ENCODE peak calls at places on chromosomes 12 and 14, in six cellular contexts. One of them, this sample, is unnamed.

GRCh38 chr12:123131879-123132402 is 18.9 kb downstream of the PITPNM2 start:
- DNase-seq in fibroblast of mammary gland: no peak
- DNase-seq in fibroblast of pulmonary artery: no peak
- DNase-seq in NB4: no peak
- DNase-seq in body of pancreas: no peak
- DNase-seq in fibroblast of lung: no peak
- DNase-seq in this sample: no peak

GRCh38 chr12:95918194-95918993 is 24.0 kb downstream of the CCDC38 start:
- DNase-seq in fibroblast of mammary gland: peak
- DNase-seq in fibroblast of pulmonary artery: peak
- DNase-seq in NB4: peak
- DNase-seq in body of pancreas: peak
- DNase-seq in fibroblast of lung: peak
- DNase-seq in this sample: peak

GRCh38 chr12:12563529-12563928 is 866 bp upstream of the DUSP16 start:
- DNase-seq in fibroblast of mammary gland: peak
- DNase-seq in fibroblast of pulmonary artery: peak
- DNase-seq in NB4: no peak
- DNase-seq in body of pancreas: no peak
- DNase-seq in fibroblast of lung: no peak
- DNase-seq in this sample: peak

GRCh38 chr12:95789126-95790024 is 1.2 kb downstream of the NTN4 start:
- DNase-seq in fibroblast of mammary gland: no peak
- DNase-seq in fibroblast of pulmonary artery: no peak
- DNase-seq in NB4: no peak
- DNase-seq in body of pancreas: peak
- DNase-seq in fibroblast of lung: no peak
- DNase-seq in this sample: no peak

GRCh38 chr12:122949405-122949804 is 16.9 kb downstream of the ABCB9 start:
- DNase-seq in fibroblast of mammary gland: no peak
- DNase-seq in fibroblast of pulmonary artery: no peak
- DNase-seq in NB4: no peak
- DNase-seq in body of pancreas: no peak
- DNase-seq in fibroblast of lung: no peak
- DNase-seq in this sample: no peak

GRCh38 chr14:99196310-99196650 is 75.7 kb downstream of the BCL11B start:
- DNase-seq in fibroblast of mammary gland: no peak
- DNase-seq in fibroblast of pulmonary artery: no peak
- DNase-seq in NB4: no peak
- DNase-seq in body of pancreas: no peak
- DNase-seq in fibroblast of lung: no peak
- DNase-seq in this sample: no peak

GRCh38 chr12:4562034-4562657 is at the start of gene DYRK4:
- DNase-seq in fibroblast of mammary gland: peak
- DNase-seq in fibroblast of pulmonary artery: peak
- DNase-seq in NB4: no peak
- DNase-seq in body of pancreas: peak
- DNase-seq in fibroblast of lung: peak
- DNase-seq in this sample: peak

GRCh38 chr12:125081427-125081826 is 16.2 kb downstream of the AACS start:
- DNase-seq in fibroblast of mammary gland: no peak
- DNase-seq in fibroblast of pulmonary artery: no peak
- DNase-seq in NB4: no peak
- DNase-seq in body of pancreas: no peak
- DNase-seq in fibroblast of lung: no peak
- DNase-seq in this sample: no peak

GRCh38 chr12:106386836-106387555 is 29.4 kb downstream of the POLR3B start:
- DNase-seq in fibroblast of mammary gland: peak
- DNase-seq in fibroblast of pulmonary artery: peak
- DNase-seq in NB4: no peak
- DNase-seq in body of pancreas: no peak
- DNase-seq in fibroblast of lung: no peak
- DNase-seq in this sample: peak

GRCh38 chr12:85996280-85996679 is 122.2 kb downstream of the NTS start:
- DNase-seq in fibroblast of mammary gland: no peak
- DNase-seq in fibroblast of pulmonary artery: peak
- DNase-seq in NB4: no peak
- DNase-seq in body of pancreas: no peak
- DNase-seq in fibroblast of lung: peak
- DNase-seq in this sample: peak

GRCh38 chr14:23383041-23383440 is 6.2 kb downstream of the CMTM5 start:
- DNase-seq in fibroblast of mammary gland: no peak
- DNase-seq in fibroblast of pulmonary artery: no peak
- DNase-seq in NB4: no peak
- DNase-seq in body of pancreas: no peak
- DNase-seq in fibroblast of lung: no peak
- DNase-seq in this sample: no peak

GRCh38 chr14:99730876-99731351 is 46.8 kb downstream of the CYP46A1 start:
- DNase-seq in fibroblast of mammary gland: no peak
- DNase-seq in fibroblast of pulmonary artery: no peak
- DNase-seq in NB4: no peak
- DNase-seq in body of pancreas: peak
- DNase-seq in fibroblast of lung: no peak
- DNase-seq in this sample: no peak

GRCh38 chr12:106300761-106301160 is 1.8 kb upstream of the TCP11L2 start:
- DNase-seq in fibroblast of mammary gland: no peak
- DNase-seq in fibroblast of pulmonary artery: no peak
- DNase-seq in NB4: no peak
- DNase-seq in body of pancreas: no peak
- DNase-seq in fibroblast of lung: no peak
- DNase-seq in this sample: no peak

GRCh38 chr12:124538194-124539082 is 29.0 kb downstream of the NCOR2 start:
- DNase-seq in fibroblast of mammary gland: no peak
- DNase-seq in fibroblast of pulmonary artery: no peak
- DNase-seq in NB4: peak
- DNase-seq in body of pancreas: no peak
- DNase-seq in fibroblast of lung: no peak
- DNase-seq in this sample: peak

GRCh38 chr12:6582196-6582595 is 14.1 kb upstream of the NOP2 start:
- DNase-seq in fibroblast of mammary gland: no peak
- DNase-seq in fibroblast of pulmonary artery: no peak
- DNase-seq in NB4: peak
- DNase-seq in body of pancreas: no peak
- DNase-seq in fibroblast of lung: no peak
- DNase-seq in this sample: no peak

GRCh38 chr12:106416273-106416672 is 58.7 kb downstream of the POLR3B start:
- DNase-seq in fibroblast of mammary gland: no peak
- DNase-seq in fibroblast of pulmonary artery: peak
- DNase-seq in NB4: no peak
- DNase-seq in body of pancreas: no peak
- DNase-seq in fibroblast of lung: no peak
- DNase-seq in this sample: no peak

GRCh38 chr12:47904647-47905312 is at the start of gene VDR:
- DNase-seq in fibroblast of mammary gland: peak
- DNase-seq in fibroblast of pulmonary artery: peak
- DNase-seq in NB4: peak
- DNase-seq in body of pancreas: peak
- DNase-seq in fibroblast of lung: peak
- DNase-seq in this sample: peak

GRCh38 chr12:82867782-82868505 is 181.2 kb downstream of the TMTC2 start:
- DNase-seq in fibroblast of mammary gland: no peak
- DNase-seq in fibroblast of pulmonary artery: no peak
- DNase-seq in NB4: no peak
- DNase-seq in body of pancreas: no peak
- DNase-seq in fibroblast of lung: no peak
- DNase-seq in this sample: no peak

GRCh38 chr12:113604666-113605065 is 133.0 kb upstream of the LHX5 start:
- DNase-seq in fibroblast of mammary gland: no peak
- DNase-seq in fibroblast of pulmonary artery: no peak
- DNase-seq in NB4: no peak
- DNase-seq in body of pancreas: no peak
- DNase-seq in fibroblast of lung: no peak
- DNase-seq in this sample: no peak

GRCh38 chr12:19398376-19399363 is 40.6 kb upstream of the AEBP2 start:
- DNase-seq in fibroblast of mammary gland: peak
- DNase-seq in fibroblast of pulmonary artery: peak
- DNase-seq in NB4: no peak
- DNase-seq in body of pancreas: no peak
- DNase-seq in fibroblast of lung: peak
- DNase-seq in this sample: no peak

GRCh38 chr14:58301416-58301815 is 3.1 kb downstream of the ARID4A start:
- DNase-seq in fibroblast of mammary gland: no peak
- DNase-seq in fibroblast of pulmonary artery: no peak
- DNase-seq in NB4: no peak
- DNase-seq in body of pancreas: no peak
- DNase-seq in fibroblast of lung: no peak
- DNase-seq in this sample: no peak

GRCh38 chr12:127182018-127182417 is 1085.0 kb upstream of the TMEM132C start:
- DNase-seq in fibroblast of mammary gland: no peak
- DNase-seq in fibroblast of pulmonary artery: no peak
- DNase-seq in NB4: no peak
- DNase-seq in body of pancreas: no peak
- DNase-seq in fibroblast of lung: no peak
- DNase-seq in this sample: no peak
- TF ChIP-seq CTCF in fibroblast of mammary gland: no peak
- TF ChIP-seq CTCF in fibroblast of pulmonary artery: no peak
- TF ChIP-seq CTCF in NB4: no peak
- TF ChIP-seq CTCF in body of pancreas: no peak
- TF ChIP-seq CTCF in fibroblast of lung: no peak
- TF ChIP-seq CTCF in this sample: no peak

GRCh38 chr14:102817318-102817717 is 40.1 kb downstream of the TRAF3 start:
- DNase-seq in fibroblast of mammary gland: no peak
- DNase-seq in fibroblast of pulmonary artery: no peak
- DNase-seq in NB4: no peak
- DNase-seq in body of pancreas: no peak
- DNase-seq in fibroblast of lung: no peak
- DNase-seq in this sample: no peak

GRCh38 chr14:102817942-102818940 is 41.0 kb downstream of the TRAF3 start:
- DNase-seq in fibroblast of mammary gland: peak
- DNase-seq in fibroblast of pulmonary artery: no peak
- DNase-seq in NB4: no peak
- DNase-seq in body of pancreas: no peak
- DNase-seq in fibroblast of lung: peak
- DNase-seq in this sample: no peak

GRCh38 chr14:102821252-102821651 is 44.0 kb downstream of the TRAF3 start:
- DNase-seq in fibroblast of mammary gland: no peak
- DNase-seq in fibroblast of pulmonary artery: no peak
- DNase-seq in NB4: no peak
- DNase-seq in body of pancreas: no peak
- DNase-seq in fibroblast of lung: no peak
- DNase-seq in this sample: no peak

GRCh38 chr14:102819790-102820330 is 42.6 kb downstream of the TRAF3 start:
- DNase-seq in fibroblast of mammary gland: peak
- DNase-seq in fibroblast of pulmonary artery: peak
- DNase-seq in NB4: no peak
- DNase-seq in body of pancreas: no peak
- DNase-seq in fibroblast of lung: no peak
- DNase-seq in this sample: no peak

DNA sequence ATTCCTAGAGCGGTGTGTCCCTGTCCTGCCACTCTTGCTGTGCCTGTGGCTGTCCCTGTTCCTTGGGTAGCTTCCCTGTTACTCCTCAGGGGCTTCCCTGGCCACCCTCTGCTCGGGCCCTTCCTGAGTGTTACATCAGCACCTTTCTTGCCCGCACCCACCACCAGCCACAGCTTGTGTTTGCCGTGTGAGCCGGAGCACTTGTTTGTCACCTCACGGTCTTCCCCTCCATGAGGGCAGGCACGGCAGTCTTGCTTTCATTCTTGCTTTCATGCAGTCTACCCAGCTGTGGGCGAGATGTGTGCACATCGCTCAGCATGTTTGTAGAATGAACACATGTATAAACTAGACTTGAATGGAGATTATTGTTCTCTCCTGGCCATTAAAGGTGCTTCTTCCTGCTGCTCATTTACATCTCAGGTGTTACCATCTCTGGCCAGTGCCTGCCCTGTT is 42.0 kb downstream of the TRAF3 start:
- DNase-seq in fibroblast of mammary gland: no peak
- DNase-seq in fibroblast of pulmonary artery: no peak
- DNase-seq in NB4: no peak
- DNase-seq in body of pancreas: no peak
- DNase-seq in fibroblast of lung: no peak
- DNase-seq in this sample: no peak
- H3K4me3 ChIP-seq in fibroblast of mammary gland: no peak
- H3K4me3 ChIP-seq in fibroblast of pulmonary artery: no peak
- H3K4me3 ChIP-seq in NB4: no peak
- H3K4me3 ChIP-seq in body of pancreas: no peak
- H3K4me3 ChIP-seq in fibroblast of lung: no peak
- H3K4me3 ChIP-seq in this sample: no peak

GRCh38 chr14:82055511-82055910 is 521.9 kb upstream of the SEL1L start:
- DNase-seq in fibroblast of mammary gland: no peak
- DNase-seq in fibroblast of pulmonary artery: no peak
- DNase-seq in NB4: no peak
- DNase-seq in body of pancreas: no peak
- DNase-seq in fibroblast of lung: no peak
- DNase-seq in this sample: no peak

GRCh38 chr14:82047777-82048470 is 514.3 kb upstream of the SEL1L start:
- DNase-seq in fibroblast of mammary gland: no peak
- DNase-seq in fibroblast of pulmonary artery: no peak
- DNase-seq in NB4: peak
- DNase-seq in body of pancreas: no peak
- DNase-seq in fibroblast of lung: no peak
- DNase-seq in this sample: no peak

DNA sequence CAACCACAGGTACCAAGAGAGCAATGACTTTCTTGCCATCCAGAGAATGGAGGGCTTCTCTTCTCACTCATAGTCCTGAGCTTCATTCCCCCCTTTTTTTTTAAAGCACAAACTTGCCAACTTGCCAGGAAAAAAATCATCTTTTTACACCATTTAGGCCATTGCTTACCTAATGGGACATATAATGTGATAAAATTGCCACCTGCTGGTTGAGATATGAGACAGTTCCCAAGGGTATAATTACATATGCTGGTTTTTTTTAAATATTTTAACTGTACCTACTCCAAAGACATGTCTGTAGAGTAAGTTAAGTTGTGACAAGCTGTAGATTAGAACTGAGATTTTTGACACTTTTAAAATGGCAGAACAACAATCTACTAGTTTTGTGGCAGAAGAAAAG is 519.1 kb upstream of the SEL1L start:
- DNase-seq in fibroblast of mammary gland: no peak
- DNase-seq in fibroblast of pulmonary artery: no peak
- DNase-seq in NB4: no peak
- DNase-seq in body of pancreas: no peak
- DNase-seq in fibroblast of lung: no peak
- DNase-seq in this sample: no peak
- TF ChIP-seq CTCF in fibroblast of mammary gland: no peak
- TF ChIP-seq CTCF in fibroblast of pulmonary artery: no peak
- TF ChIP-seq CTCF in NB4: no peak
- TF ChIP-seq CTCF in body of pancreas: no peak
- TF ChIP-seq CTCF in fibroblast of lung: no peak
- TF ChIP-seq CTCF in this sample: no peak

GRCh38 chr12:58386136-58386535 is 444.8 kb downstream of the ATP23 start:
- DNase-seq in fibroblast of mammary gland: no peak
- DNase-seq in fibroblast of pulmonary artery: no peak
- DNase-seq in NB4: no peak
- DNase-seq in body of pancreas: no peak
- DNase-seq in fibroblast of lung: no peak
- DNase-seq in this sample: no peak
- H3K4me3 ChIP-seq in fibroblast of mammary gland: no peak
- H3K4me3 ChIP-seq in fibroblast of pulmonary artery: no peak
- H3K4me3 ChIP-seq in NB4: no peak
- H3K4me3 ChIP-seq in body of pancreas: no peak
- H3K4me3 ChIP-seq in fibroblast of lung: no peak
- H3K4me3 ChIP-seq in this sample: no peak

GRCh38 chr12:39626033-39626814 is 6.6 kb upstream of the ABCD2 start:
- DNase-seq in fibroblast of mammary gland: no peak
- DNase-seq in fibroblast of pulmonary artery: no peak
- DNase-seq in NB4: no peak
- DNase-seq in body of pancreas: no peak
- DNase-seq in fibroblast of lung: no peak
- DNase-seq in this sample: no peak
- TF ChIP-seq CTCF in fibroblast of mammary gland: no peak
- TF ChIP-seq CTCF in fibroblast of pulmonary artery: no peak
- TF ChIP-seq CTCF in NB4: no peak
- TF ChIP-seq CTCF in body of pancreas: no peak
- TF ChIP-seq CTCF in fibroblast of lung: no peak
- TF ChIP-seq CTCF in this sample: no peak

GRCh38 chr12:91766454-91766853 is 379.2 kb downstream of the BTG1 start:
- DNase-seq in fibroblast of mammary gland: no peak
- DNase-seq in fibroblast of pulmonary artery: no peak
- DNase-seq in NB4: no peak
- DNase-seq in body of pancreas: no peak
- DNase-seq in fibroblast of lung: no peak
- DNase-seq in this sample: no peak
- H3K4me3 ChIP-seq in fibroblast of mammary gland: no peak
- H3K4me3 ChIP-seq in fibroblast of pulmonary artery: no peak
- H3K4me3 ChIP-seq in NB4: no peak
- H3K4me3 ChIP-seq in body of pancreas: no peak
- H3K4me3 ChIP-seq in fibroblast of lung: no peak
- H3K4me3 ChIP-seq in this sample: no peak

This sample was measured in fibroblast of villous mesenchyme.